ENCODE peak calls at places on chromosomes 11 and 22, in nine cellular contexts. One of them, this sample, is unnamed.

GRCh38 chr11:128205796-128206195 is 381.6 kb downstream of the ETS1 start:
- DNase-seq in GDM1: no peak
- DNase-seq in naive thymus-derived CD8-positive, alpha-beta T cell: no peak
- DNase-seq in Right ventricle myocardium superior: no peak
- DNase-seq in NCI-H1436: no peak
- DNase-seq in fibroblast of pulmonary artery: no peak
- DNase-seq in BE2C: no peak
- DNase-seq in GM20000: no peak
- DNase-seq in activated CD8-positive, alpha-beta memory T cell treated with anti-CD3 and anti-CD28 coated beads for 48 hours: no peak
- DNase-seq in this sample: no peak

GRCh38 chr11:2088746-2089535 is 50.2 kb downstream of the IGF2 start:
- DNase-seq in Right ventricle myocardium superior: no peak
- DNase-seq in BE2C: no peak
- DNase-seq in naive thymus-derived CD8-positive, alpha-beta T cell: peak; percentile 17
- DNase-seq in GM20000: no peak
- DNase-seq in activated CD8-positive, alpha-beta memory T cell treated with anti-CD3 and anti-CD28 coated beads for 48 hours: no peak
- DNase-seq in NCI-H1436: no peak
- DNase-seq in GDM1: no peak
- DNase-seq in fibroblast of pulmonary artery: no peak
- DNase-seq in this sample: no peak

GRCh38 chr11:83574516-83574915 is 288.3 kb upstream of the CCDC90B start:
- DNase-seq in NCI-H1436: no peak
- DNase-seq in activated CD8-positive, alpha-beta memory T cell treated with anti-CD3 and anti-CD28 coated beads for 48 hours: no peak
- DNase-seq in GM20000: no peak
- DNase-seq in fibroblast of pulmonary artery: no peak
- DNase-seq in GDM1: no peak
- DNase-seq in Right ventricle myocardium superior: no peak
- DNase-seq in BE2C: no peak
- DNase-seq in naive thymus-derived CD8-positive, alpha-beta T cell: no peak
- DNase-seq in this sample: no peak

GRCh38 chr11:68942751-68943271 is 38.0 kb downstream of the MRGPRD start:
- DNase-seq in naive thymus-derived CD8-positive, alpha-beta T cell: no peak
- DNase-seq in fibroblast of pulmonary artery: no peak
- DNase-seq in activated CD8-positive, alpha-beta memory T cell treated with anti-CD3 and anti-CD28 coated beads for 48 hours: no peak
- DNase-seq in BE2C: no peak
- DNase-seq in GM20000: no peak
- DNase-seq in GDM1: peak; percentile 50
- DNase-seq in NCI-H1436: no peak
- DNase-seq in Right ventricle myocardium superior: no peak
- DNase-seq in this sample: no peak

GRCh38 chr22:39514373-39514973 is 5.9 kb upstream of the ATF4 start:
- DNase-seq in GDM1: no peak
- DNase-seq in activated CD8-positive, alpha-beta memory T cell treated with anti-CD3 and anti-CD28 coated beads for 48 hours: no peak
- DNase-seq in NCI-H1436: no peak
- DNase-seq in GM20000: no peak
- DNase-seq in naive thymus-derived CD8-positive, alpha-beta T cell: peak; percentile 53
- DNase-seq in Right ventricle myocardium superior: peak; percentile 76
- DNase-seq in fibroblast of pulmonary artery: peak; percentile 62
- DNase-seq in BE2C: peak; percentile 72
- DNase-seq in this sample: peak; percentile 40

GRCh38 chr11:134374171-134374570 is 37.9 kb downstream of the B3GAT1 start:
- DNase-seq in GDM1: no peak
- DNase-seq in activated CD8-positive, alpha-beta memory T cell treated with anti-CD3 and anti-CD28 coated beads for 48 hours: no peak
- DNase-seq in BE2C: no peak
- DNase-seq in Right ventricle myocardium superior: no peak
- DNase-seq in fibroblast of pulmonary artery: no peak
- DNase-seq in GM20000: no peak
- DNase-seq in naive thymus-derived CD8-positive, alpha-beta T cell: no peak
- DNase-seq in NCI-H1436: no peak
- DNase-seq in this sample: no peak

GRCh38 chr22:35205956-35206355 is 51.3 kb upstream of the HMGXB4 start:
- DNase-seq in NCI-H1436: no peak
- DNase-seq in Right ventricle myocardium superior: no peak
- DNase-seq in activated CD8-positive, alpha-beta memory T cell treated with anti-CD3 and anti-CD28 coated beads for 48 hours: no peak
- DNase-seq in BE2C: no peak
- DNase-seq in GDM1: no peak
- DNase-seq in fibroblast of pulmonary artery: peak; percentile 29
- DNase-seq in naive thymus-derived CD8-positive, alpha-beta T cell: no peak
- DNase-seq in GM20000: no peak
- DNase-seq in this sample: no peak

GRCh38 chr11:19573666-19574065 is 139.0 kb upstream of the NAV2 start:
- DNase-seq in Right ventricle myocardium superior: peak; percentile 74
- DNase-seq in fibroblast of pulmonary artery: no peak
- DNase-seq in GM20000: no peak
- DNase-seq in GDM1: no peak
- DNase-seq in BE2C: peak; percentile 12
- DNase-seq in activated CD8-positive, alpha-beta memory T cell treated with anti-CD3 and anti-CD28 coated beads for 48 hours: no peak
- DNase-seq in NCI-H1436: no peak
- DNase-seq in naive thymus-derived CD8-positive, alpha-beta T cell: no peak
- DNase-seq in this sample: no peak

GRCh38 chr11:94638902-94639373 is 71.8 kb downstream of the PIWIL4 start:
- DNase-seq in GDM1: no peak
- DNase-seq in Right ventricle myocardium superior: no peak
- DNase-seq in BE2C: no peak
- DNase-seq in naive thymus-derived CD8-positive, alpha-beta T cell: no peak
- DNase-seq in fibroblast of pulmonary artery: peak; percentile 56
- DNase-seq in activated CD8-positive, alpha-beta memory T cell treated with anti-CD3 and anti-CD28 coated beads for 48 hours: no peak
- DNase-seq in NCI-H1436: no peak
- DNase-seq in GM20000: no peak
- DNase-seq in this sample: no peak

GRCh38 chr11:117121176-117121575 is 22.9 kb upstream of the PAFAH1B2 start:
- DNase-seq in activated CD8-positive, alpha-beta memory T cell treated with anti-CD3 and anti-CD28 coated beads for 48 hours: no peak
- DNase-seq in GDM1: no peak
- DNase-seq in GM20000: no peak
- DNase-seq in NCI-H1436: no peak
- DNase-seq in fibroblast of pulmonary artery: no peak
- DNase-seq in naive thymus-derived CD8-positive, alpha-beta T cell: no peak
- DNase-seq in BE2C: no peak
- DNase-seq in Right ventricle myocardium superior: no peak
- DNase-seq in this sample: no peak

GRCh38 chr11:76701701-76702100 is 31.2 kb upstream of the LRRC32 start:
- DNase-seq in GDM1: no peak
- DNase-seq in NCI-H1436: no peak
- DNase-seq in GM20000: no peak
- DNase-seq in fibroblast of pulmonary artery: peak; percentile 50
- DNase-seq in Right ventricle myocardium superior: no peak
- DNase-seq in naive thymus-derived CD8-positive, alpha-beta T cell: no peak
- DNase-seq in activated CD8-positive, alpha-beta memory T cell treated with anti-CD3 and anti-CD28 coated beads for 48 hours: no peak
- DNase-seq in BE2C: no peak
- DNase-seq in this sample: no peak